ENCODE peak calls at places on chromosomes 6 and 20, in four cellular contexts. S is mammary epithelial cell, B is astrocyte, D is GM23338. Y is an unnamed sample.

GRCh38 chr6:157430834-157431233 is 49.8 kb downstream of the ZDHHC14 start:
- DNase-seq in S (no peak), B (no peak), D (no peak), Y (no peak)

GRCh38 chr6:142790257-142790656 is 154.7 kb downstream of the HIVEP2 start:
- DNase-seq in S (no peak), B (no peak), D (no peak), Y (no peak)

GRCh38 chr6:80642452-80642851 is 536.0 kb downstream of the BCKDHB start:
- DNase-seq in S (peak; percentile 29), B (peak; percentile 67), D (no peak), Y (peak; percentile 49)

GRCh38 chr6:7190791-7191190 is 83.0 kb downstream of the RREB1 start:
- DNase-seq in S (no peak), B (no peak), D (no peak), Y (no peak)

GRCh38 chr6:104639671-104640070 is 220.0 kb downstream of the HACE1 start:
- DNase-seq in S (peak; percentile 30), B (peak; percentile 2), D (no peak), Y (no peak)

GRCh38 chr6:149771925-149772324 is 22.4 kb downstream of the PCMT1 start:
- DNase-seq in S (no peak), B (no peak), D (no peak), Y (no peak)

GRCh38 chr20:47816487-47817451 is 31.5 kb upstream of the SULF2 start:
- DNase-seq in S (peak; percentile 20), B (no peak), D (no peak), Y (no peak)

GRCh38 chr6:14211596-14211961 is 94.0 kb downstream of the CD83 start:
- DNase-seq in S (no peak), B (peak; percentile 18), D (peak; percentile 70), Y (peak; percentile 9)

GRCh38 chr20:58219342-58219700 is 9.1 kb downstream of the ANKRD60 start:
- DNase-seq in S (peak; percentile 56), B (no peak), D (no peak), Y (peak; percentile 91)

GRCh38 chr6:149271348-149272340 is 45.9 kb upstream of the TAB2 start:
- DNase-seq in S (no peak), B (peak; percentile 60), D (no peak), Y (no peak)

GRCh38 chr6:45086685-45087084 is 241.4 kb upstream of the RUNX2 start:
- DNase-seq in S (no peak), B (no peak), D (no peak), Y (peak; percentile 37)

GRCh38 chr6:44697333-44697732 is 309.8 kb downstream of the CDC5L start:
- DNase-seq in S (no peak), B (no peak), D (peak; percentile 33), Y (no peak)

GRCh38 chr6:111793711-111794111 is 79.5 kb downstream of the FYN start:
- DNase-seq in S (no peak), B (no peak), D (no peak), Y (no peak)

GRCh38 chr6:79234150-79235022 is at the start of gene HMGN3:
- DNase-seq in S (peak; percentile 86), B (peak; percentile 84), D (peak; percentile 94), Y (peak; percentile 91)

DNA sequence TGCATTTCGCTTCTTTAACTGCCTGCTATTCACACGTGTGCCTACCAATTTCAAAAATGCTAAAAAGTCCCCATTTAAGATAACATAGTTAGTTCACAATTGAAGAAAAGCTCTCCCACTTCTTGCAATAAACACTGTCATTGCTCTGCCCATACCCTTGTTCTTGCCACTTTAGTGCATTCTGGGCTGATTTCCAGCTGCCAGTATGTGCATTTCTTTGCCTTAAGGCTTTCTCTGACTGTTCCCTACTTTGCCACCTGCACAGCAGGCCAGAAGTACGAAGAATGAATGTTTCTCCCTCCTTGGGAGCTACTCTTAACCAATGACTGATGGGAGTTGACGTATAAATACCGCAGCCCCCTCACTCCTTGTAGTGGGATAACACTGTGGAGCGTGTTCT is 16.0 kb upstream of the ATRN start:
- DNase-seq in S (no peak), B (no peak), D (no peak), Y (no peak)
- H2AFZ ChIP-seq in S (no peak overlapping the region), B (no peak overlapping the region), D (no peak overlapping the region), Y (no peak overlapping the region)

DNA sequence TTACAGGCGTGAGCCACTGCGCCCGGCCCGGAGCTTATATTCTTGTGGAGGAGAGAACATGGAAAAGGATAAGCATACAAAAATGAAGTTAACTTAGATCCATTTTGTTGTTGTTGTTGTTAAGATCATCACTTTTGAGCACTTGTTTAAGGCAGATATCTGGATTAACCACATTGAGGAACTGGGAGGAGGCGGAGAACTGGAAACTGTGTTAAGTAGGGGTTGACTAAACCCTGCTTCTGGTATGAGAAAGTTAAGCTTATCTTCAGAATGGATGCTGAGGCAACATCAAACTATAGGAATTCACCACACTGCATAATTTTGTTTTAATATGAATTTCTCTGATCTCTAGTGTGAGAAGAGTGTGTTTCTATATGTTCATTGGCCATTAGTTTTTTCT is 57.6 kb downstream of the GCNT2 start:
- DNase-seq in S (no peak), B (no peak), D (no peak), Y (no peak)
- H3K4me2 ChIP-seq in S (no peak overlapping the region), B (no peak overlapping the region), D (no peak overlapping the region), Y (no peak overlapping the region)

DNA sequence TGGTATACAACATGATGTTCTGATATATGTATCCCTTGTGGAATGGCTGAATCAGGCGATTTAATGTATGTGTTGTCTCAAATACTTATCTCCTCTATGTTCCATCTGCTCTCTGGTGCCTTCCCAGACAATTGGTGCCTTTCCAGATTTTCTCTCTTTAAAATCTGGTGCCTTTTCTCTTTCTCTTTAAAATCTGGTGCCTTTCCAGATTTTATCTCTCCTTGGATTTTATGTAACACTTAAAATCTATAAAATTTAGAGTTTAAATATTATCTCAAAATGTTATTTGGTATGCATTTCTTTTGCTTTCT is 116.3 kb downstream of the KIF13A start:
- DNase-seq in S (no peak), B (no peak), D (no peak), Y (no peak)
- TF ChIP-seq EZH2 in S (no peak), B (no peak), D (no peak), Y (no peak)

GRCh38 chr20:4472906-4473305 is 248.8 kb upstream of the PRND start:
- DNase-seq in S (no peak), B (no peak), D (no peak), Y (peak; percentile 61)
- H2AFZ ChIP-seq in S (no peak overlapping the region), B (no peak overlapping the region), D (no peak overlapping the region), Y (no peak overlapping the region)

Y was measured in PC-3.